ENCODE peak calls at places on chromosome 22, in seven cellular contexts. W is NCI-H1694; Y is activated CD8-positive, alpha-beta T cell treated with anti-CD3 and anti-CD28 coated beads, Interleukin-2, amount 10 ng/mL, durations not matched to agents 7 days and 5 days; G is mesenchymal stem cell; Q is WTC11; A is activated CD8-positive, alpha-beta memory T cell treated with anti-CD3 and anti-CD28 coated beads for 48 hours; Z is nucleus accumbens. O is an unnamed sample.

GRCh38 chr22:48819991-48820390 is 1007.7 kb downstream of the BRD1 start:
- DNase-seq in Q (no peak), Z (no peak), W (no peak), G (no peak), A (no peak), Y (no peak), O (no peak)

GRCh38 chr22:40648386-40648785 is 11.9 kb upstream of the MRTFA start:
- DNase-seq in W (no peak), Y (no peak), A (no peak), Z (no peak), Q (no peak), G (no peak), O (no peak)

GRCh38 chr22:39471421-39472141 is 14.8 kb downstream of the MGAT3 start:
- DNase-seq in W (no peak), A (no peak), Z (no peak), Q (no peak), Y (peak), G (peak), O (no peak)

GRCh38 chr22:49848690-49849160 is 4.9 kb upstream of the ZBED4 start:
- DNase-seq in Q (no peak), Y (no peak), W (no peak), Z (no peak), G (no peak), A (no peak), O (no peak)

GRCh38 chr22:19783531-19784395 is 23.2 kb downstream of the TBX1 start:
- DNase-seq in Z (no peak), Q (peak), Y (no peak), A (no peak), W (no peak), G (no peak), O (no peak)

GRCh38 chr22:37560682-37561208 is 465 bp downstream of the CDC42EP1 start:
- DNase-seq in G (peak), A (no peak), W (no peak), Z (peak), Q (no peak), Y (no peak), O (no peak)

GRCh38 chr22:38412435-38413084 is 42.4 kb downstream of the KCNJ4 start:
- DNase-seq in W (peak), Q (peak), Y (peak), G (no peak), Z (no peak), A (peak), O (no peak)

GRCh38 chr22:36368359-36368983 is 19.3 kb downstream of the MYH9 start:
- DNase-seq in G (peak), Q (peak), Z (no peak), A (no peak), Y (no peak), W (no peak), O (no peak)

GRCh38 chr22:30400159-30400558 is 3.3 kb downstream of the SEC14L2 start:
- DNase-seq in W (no peak), A (no peak), G (no peak), Y (no peak), Q (no peak), Z (no peak), O (no peak)

GRCh38 chr22:49967333-49968241 is 7.0 kb downstream of the PIM3 start:
- DNase-seq in Y (peak), W (no peak), G (peak), Z (peak), Q (no peak), A (no peak), O (no peak)

GRCh38 chr22:40603088-40603605 is 33.4 kb downstream of the MRTFA start:
- DNase-seq in Q (no peak), A (no peak), W (no peak), Y (no peak), Z (no peak), G (peak), O (no peak)

GRCh38 chr22:48756146-48757111 is 1071.2 kb downstream of the BRD1 start:
- DNase-seq in A (no peak), Z (no peak), W (no peak), Y (no peak), G (no peak), Q (peak), O (no peak)

GRCh38 chr22:18156878-18157713 is 7.1 kb downstream of the USP18 start:
- DNase-seq in Z (peak), W (peak), Q (peak), A (peak), G (peak), Y (peak), O (peak)

GRCh38 chr22:19810381-19811141 is 44.1 kb downstream of the GNB1L start:
- DNase-seq in G (peak), W (no peak), Y (no peak), Z (no peak), Q (peak), A (no peak), O (no peak)

GRCh38 chr22:35719212-35719869 is 1.7 kb downstream of the APOL5 start:
- DNase-seq in Z (no peak), G (no peak), A (no peak), Y (no peak), W (no peak), Q (peak), O (no peak)

GRCh38 chr22:38141574-38141973 is 31.1 kb upstream of the BAIAP2L2 start:
- DNase-seq in Y (no peak), W (no peak), Z (no peak), A (no peak), G (no peak), Q (no peak), O (no peak)